ENCODE peak calls at places on chromosome 10, in five cellular contexts. One of them, this sample, is unnamed.

GRCh38 chr10:43205681-43206390 is 61.0 kb downstream of the RASGEF1A start:
- DNase-seq in IMR-90: no peak
- DNase-seq in GM12878: no peak
- DNase-seq in K562: no peak
- DNase-seq in HepG2: no peak
- DNase-seq in this sample: peak; percentile 14

GRCh38 chr10:68348265-68348741 is 15.6 kb upstream of the PBLD start:
- DNase-seq in IMR-90: peak; percentile 65
- DNase-seq in HepG2: peak; percentile 48
- DNase-seq in GM12878: no peak
- DNase-seq in K562: peak; percentile 56
- DNase-seq in this sample: peak; percentile 45

GRCh38 chr10:95588025-95588424 is 26.9 kb upstream of the SORBS1 start:
- DNase-seq in K562: no peak
- DNase-seq in HepG2: no peak
- DNase-seq in GM12878: no peak
- DNase-seq in IMR-90: no peak
- DNase-seq in this sample: no peak

GRCh38 chr10:34761443-34761842 is 53.7 kb downstream of the PARD3 start:
- DNase-seq in GM12878: no peak
- DNase-seq in IMR-90: no peak
- DNase-seq in K562: no peak
- DNase-seq in HepG2: no peak
- DNase-seq in this sample: no peak

GRCh38 chr10:112467541-112468075 is 20.6 kb downstream of the VTI1A start:
- DNase-seq in HepG2: no peak
- DNase-seq in GM12878: no peak
- DNase-seq in K562: no peak
- DNase-seq in IMR-90: peak; percentile 3
- DNase-seq in this sample: no peak

GRCh38 chr10:132655735-132656134 is 118.1 kb downstream of the INPP5A start:
- DNase-seq in HepG2: no peak
- DNase-seq in GM12878: no peak
- DNase-seq in K562: no peak
- DNase-seq in IMR-90: no peak
- DNase-seq in this sample: no peak

GRCh38 chr10:88620441-88620840 is 33.9 kb downstream of the LIPJ start:
- DNase-seq in GM12878: no peak
- DNase-seq in HepG2: no peak
- DNase-seq in K562: no peak
- DNase-seq in IMR-90: no peak
- DNase-seq in this sample: no peak

GRCh38 chr10:113752553-113752952 is 1.1 kb downstream of the PLEKHS1 start:
- DNase-seq in K562: no peak
- DNase-seq in HepG2: no peak
- DNase-seq in IMR-90: no peak
- DNase-seq in GM12878: no peak
- DNase-seq in this sample: no peak

GRCh38 chr10:95443636-95444035 is 117.5 kb downstream of the SORBS1 start:
- DNase-seq in HepG2: peak; percentile 60
- DNase-seq in IMR-90: no peak
- DNase-seq in K562: no peak
- DNase-seq in GM12878: no peak
- DNase-seq in this sample: no peak

GRCh38 chr10:79222186-79222585 is 125.1 kb upstream of the PPIF start:
- DNase-seq in HepG2: no peak
- DNase-seq in K562: no peak
- DNase-seq in IMR-90: no peak
- DNase-seq in GM12878: no peak
- DNase-seq in this sample: no peak

GRCh38 chr10:52390388-52390787 is 76.3 kb downstream of the DKK1 start:
- DNase-seq in K562: no peak
- DNase-seq in HepG2: no peak
- DNase-seq in GM12878: no peak
- DNase-seq in IMR-90: no peak
- DNase-seq in this sample: no peak

GRCh38 chr10:5013385-5013784 is 9.7 kb upstream of the AKR1C2 start:
- DNase-seq in K562: no peak
- DNase-seq in GM12878: no peak
- DNase-seq in IMR-90: no peak
- DNase-seq in HepG2: no peak
- DNase-seq in this sample: no peak

GRCh38 chr10:130726996-130727725 is 584.4 kb downstream of the TCERG1L start:
- DNase-seq in K562: no peak
- DNase-seq in GM12878: no peak
- DNase-seq in IMR-90: no peak
- DNase-seq in HepG2: no peak
- DNase-seq in this sample: no peak

GRCh38 chr10:13939391-13939790 is 352.6 kb downstream of the PRPF18 start:
- DNase-seq in GM12878: no peak
- DNase-seq in IMR-90: peak; percentile 41
- DNase-seq in K562: no peak
- DNase-seq in HepG2: no peak
- DNase-seq in this sample: no peak

GRCh38 chr10:57579926-57580325 is 687.8 kb downstream of the IPMK start:
- DNase-seq in GM12878: no peak
- DNase-seq in IMR-90: peak; percentile 2
- DNase-seq in K562: no peak
- DNase-seq in HepG2: peak; percentile 46
- DNase-seq in this sample: peak; percentile 10

GRCh38 chr10:123766761-123767160 is 100.6 kb downstream of the GPR26 start:
- DNase-seq in K562: no peak
- DNase-seq in GM12878: no peak
- DNase-seq in HepG2: no peak
- DNase-seq in IMR-90: no peak
- DNase-seq in this sample: no peak

GRCh38 chr10:8130973-8131911 is 76.8 kb downstream of the GATA3 start:
- DNase-seq in K562: no peak
- DNase-seq in IMR-90: peak; percentile 15
- DNase-seq in HepG2: no peak
- DNase-seq in GM12878: peak; percentile 54
- DNase-seq in this sample: no peak

GRCh38 chr10:114323023-114323422 is 81.3 kb downstream of the AFAP1L2 start:
- DNase-seq in GM12878: no peak
- DNase-seq in IMR-90: no peak
- DNase-seq in K562: no peak
- DNase-seq in HepG2: no peak
- DNase-seq in this sample: no peak

DNA sequence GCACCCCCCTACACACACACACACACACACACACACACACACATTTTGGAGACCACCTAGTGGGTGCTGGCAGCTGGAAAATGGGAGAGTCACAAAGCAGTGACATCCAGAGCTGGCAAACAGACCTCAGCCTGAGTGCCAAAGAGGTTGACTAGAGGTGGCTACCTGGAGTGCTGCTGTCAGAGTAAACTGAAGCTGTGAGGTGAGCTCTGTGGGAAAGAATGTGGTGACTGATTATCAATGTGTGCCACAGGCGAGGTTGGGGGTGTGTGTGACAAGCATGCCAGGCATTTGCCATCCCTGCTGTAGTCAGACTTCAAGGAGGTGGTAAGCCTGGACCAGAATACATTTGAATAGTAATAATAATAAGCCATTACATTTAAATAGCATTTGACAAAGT is 120.6 kb downstream of the SLIT1 start:
- DNase-seq in IMR-90: no peak
- DNase-seq in HepG2: no peak
- DNase-seq in K562: no peak
- DNase-seq in GM12878: no peak
- DNase-seq in this sample: no peak
- TF ChIP-seq MXI1 in IMR-90: no peak
- TF ChIP-seq MXI1 in HepG2: no peak
- TF ChIP-seq MXI1 in K562: no peak
- TF ChIP-seq MXI1 in GM12878: no peak
- TF ChIP-seq MXI1 in this sample: no peak

GRCh38 chr10:18685555-18685954 is 26.3 kb downstream of the ARL5B start:
- DNase-seq in IMR-90: no peak
- DNase-seq in HepG2: no peak
- DNase-seq in K562: no peak
- DNase-seq in GM12878: no peak
- DNase-seq in this sample: no peak

GRCh38 chr10:18690541-18690940 is 31.3 kb downstream of the ARL5B start:
- DNase-seq in GM12878: no peak
- DNase-seq in IMR-90: no peak
- DNase-seq in HepG2: no peak
- DNase-seq in K562: no peak
- DNase-seq in this sample: no peak

GRCh38 chr10:18687706-18688105 is 28.5 kb downstream of the ARL5B start:
- DNase-seq in K562: no peak
- DNase-seq in IMR-90: no peak
- DNase-seq in GM12878: no peak
- DNase-seq in HepG2: no peak
- DNase-seq in this sample: no peak

GRCh38 chr10:18687195-18687594 is 28.0 kb downstream of the ARL5B start:
- DNase-seq in HepG2: peak; percentile 16
- DNase-seq in IMR-90: peak; percentile 32
- DNase-seq in K562: no peak
- DNase-seq in GM12878: no peak
- DNase-seq in this sample: no peak

GRCh38 chr10:18689498-18689897 is 30.3 kb downstream of the ARL5B start:
- DNase-seq in K562: no peak
- DNase-seq in GM12878: no peak
- DNase-seq in IMR-90: peak; percentile 65
- DNase-seq in HepG2: peak; percentile 24
- DNase-seq in this sample: peak; percentile 43
- TF ChIP-seq MXI1 in K562: no peak
- TF ChIP-seq MXI1 in GM12878: no peak
- TF ChIP-seq MXI1 in IMR-90: no peak
- TF ChIP-seq MXI1 in HepG2: no peak
- TF ChIP-seq MXI1 in this sample: no peak

DNA sequence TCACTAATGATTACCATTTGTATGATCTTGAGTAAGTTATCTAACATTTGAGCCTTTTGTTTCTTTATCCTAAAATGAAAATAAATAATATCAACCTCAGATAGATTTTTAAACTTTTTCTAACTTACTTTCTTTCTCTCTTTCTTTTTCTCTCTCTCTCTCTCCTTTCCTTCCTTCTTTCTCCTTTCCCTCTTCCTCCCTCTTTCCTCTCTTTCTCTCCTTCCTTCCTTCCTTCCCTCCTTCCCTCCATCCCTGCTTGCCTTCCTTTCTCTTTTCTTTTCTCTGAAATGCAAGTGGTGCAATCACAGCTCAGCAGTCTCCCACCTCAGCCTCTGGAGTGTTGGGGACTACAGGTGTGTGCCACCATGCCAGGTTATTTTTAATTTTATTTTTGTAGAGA is 132.9 kb upstream of the ASAH2 start:
- DNase-seq in K562: no peak
- DNase-seq in IMR-90: no peak
- DNase-seq in GM12878: no peak
- DNase-seq in HepG2: no peak
- DNase-seq in this sample: no peak
- TF ChIP-seq MXI1 in K562: no peak
- TF ChIP-seq MXI1 in IMR-90: no peak
- TF ChIP-seq MXI1 in GM12878: no peak
- TF ChIP-seq MXI1 in HepG2: no peak
- TF ChIP-seq MXI1 in this sample: no peak

GRCh38 chr10:49333192-49333591 is 34.2 kb downstream of the C10orf71 start:
- DNase-seq in K562: peak; percentile 43
- DNase-seq in IMR-90: no peak
- DNase-seq in GM12878: no peak
- DNase-seq in HepG2: no peak
- DNase-seq in this sample: no peak

GRCh38 chr10:49332333-49332732 is 33.4 kb downstream of the C10orf71 start:
- DNase-seq in HepG2: no peak
- DNase-seq in IMR-90: no peak
- DNase-seq in GM12878: no peak
- DNase-seq in K562: no peak
- DNase-seq in this sample: no peak

GRCh38 chr10:49334993-49335972 is 36.3 kb downstream of the C10orf71 start:
- DNase-seq in HepG2: no peak
- DNase-seq in K562: no peak
- DNase-seq in IMR-90: no peak
- DNase-seq in GM12878: no peak
- DNase-seq in this sample: no peak

GRCh38 chr10:49331431-49331830 is 32.5 kb downstream of the C10orf71 start:
- DNase-seq in GM12878: no peak
- DNase-seq in IMR-90: no peak
- DNase-seq in HepG2: no peak
- DNase-seq in K562: no peak
- DNase-seq in this sample: no peak

GRCh38 chr10:49332768-49333167 is 33.8 kb downstream of the C10orf71 start:
- DNase-seq in IMR-90: no peak
- DNase-seq in HepG2: no peak
- DNase-seq in K562: no peak
- DNase-seq in GM12878: no peak
- DNase-seq in this sample: no peak
- TF ChIP-seq MXI1 in IMR-90: no peak
- TF ChIP-seq MXI1 in HepG2: no peak
- TF ChIP-seq MXI1 in K562: no peak
- TF ChIP-seq MXI1 in GM12878: no peak
- TF ChIP-seq MXI1 in this sample: no peak

GRCh38 chr10:100776671-100777070 is 31.3 kb downstream of the PAX2 start:
- DNase-seq in HepG2: no peak
- DNase-seq in IMR-90: no peak
- DNase-seq in K562: no peak
- DNase-seq in GM12878: no peak
- DNase-seq in this sample: no peak

GRCh38 chr10:100774876-100775275 is 29.5 kb downstream of the PAX2 start:
- DNase-seq in K562: no peak
- DNase-seq in GM12878: no peak
- DNase-seq in IMR-90: no peak
- DNase-seq in HepG2: no peak
- DNase-seq in this sample: no peak

GRCh38 chr10:100774223-100774622 is 28.8 kb downstream of the PAX2 start:
- DNase-seq in GM12878: no peak
- DNase-seq in IMR-90: no peak
- DNase-seq in HepG2: no peak
- DNase-seq in K562: no peak
- DNase-seq in this sample: no peak

GRCh38 chr10:100775866-100776265 is 30.5 kb downstream of the PAX2 start:
- DNase-seq in HepG2: no peak
- DNase-seq in IMR-90: no peak
- DNase-seq in K562: no peak
- DNase-seq in GM12878: no peak
- DNase-seq in this sample: no peak

DNA sequence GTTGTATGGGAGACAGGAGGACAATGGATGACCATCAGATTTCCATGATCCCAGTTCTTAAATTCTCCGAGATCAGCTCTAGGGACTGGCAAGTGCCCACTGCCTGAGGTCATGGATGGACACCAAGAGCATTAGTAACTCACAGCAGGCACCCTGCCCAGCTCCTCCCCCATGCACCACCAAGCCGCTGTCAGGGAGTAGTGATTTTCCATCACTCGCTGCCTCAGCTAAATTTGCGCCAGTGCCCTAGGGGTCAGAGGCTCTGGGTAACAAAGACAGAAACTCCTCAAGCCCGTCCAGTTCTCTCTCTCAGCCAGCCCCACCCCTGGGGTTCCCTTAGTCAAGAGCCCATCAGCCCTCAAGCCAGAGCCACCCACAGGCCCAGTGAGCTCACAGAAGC is 30.0 kb downstream of the PAX2 start:
- DNase-seq in HepG2: no peak
- DNase-seq in IMR-90: no peak
- DNase-seq in GM12878: no peak
- DNase-seq in K562: no peak
- DNase-seq in this sample: peak; percentile 30
- TF ChIP-seq MXI1 in HepG2: no peak
- TF ChIP-seq MXI1 in IMR-90: no peak
- TF ChIP-seq MXI1 in GM12878: no peak
- TF ChIP-seq MXI1 in K562: no peak
- TF ChIP-seq MXI1 in this sample: no peak